ENCODE peak calls at places on chromosome 12, in five cellular contexts. S, N, V, M and B are unnamed samples.

GRCh38 chr12:29921307-29921706 is 137.6 kb upstream of the TMTC1 start:
- DNase-seq in V (no peak), M (no peak), N (no peak), S (no peak), B (no peak)

GRCh38 chr12:101570022-101570421 is 24.7 kb upstream of the MYBPC1 start:
- DNase-seq in N (no peak), S (no peak), M (peak; percentile 9), V (no peak), B (peak; percentile 3)

GRCh38 chr12:100955139-100955538 is 160.6 kb downstream of the ANO4 start:
- DNase-seq in M (no peak), V (no peak), N (no peak), S (no peak), B (no peak)

GRCh38 chr12:5230151-5230550 is 186.5 kb downstream of the KCNA5 start:
- DNase-seq in S (no peak), M (no peak), N (no peak), V (no peak), B (no peak)

GRCh38 chr12:104498211-104498801 is 41.6 kb downstream of the CHST11 start:
- DNase-seq in V (peak; percentile 24), S (peak; percentile 40), N (no peak), M (no peak), B (no peak)

GRCh38 chr12:32155041-32155440 is 48.4 kb downstream of the BICD1 start:
- DNase-seq in N (no peak), M (no peak), V (no peak), S (no peak), B (no peak)

GRCh38 chr12:24197517-24197916 is 248.0 kb upstream of the SOX5 start:
- DNase-seq in V (no peak), M (no peak), N (no peak), S (no peak), B (no peak)

GRCh38 chr12:105907982-105908381 is 230.8 kb downstream of the NUAK1 start:
- DNase-seq in M (no peak), V (no peak), S (no peak), N (no peak), B (no peak)

GRCh38 chr12:70288817-70289216 is 45.6 kb downstream of the CNOT2 start:
- DNase-seq in V (no peak), N (no peak), S (no peak), M (no peak), B (no peak)